ENCODE peak calls at places on chromosome 11, in four cellular contexts. Y, V, J and L are unnamed samples. For H3K4me1, the result is how much of the 10 kb centered on the place peaks cover.

GRCh38 chr11:19905280-19905853 is 192.7 kb downstream of the NAV2 start:
- DNase-seq in J (no peak), Y (no peak), V (no peak), L (no peak)

GRCh38 chr11:116772443-116773202 is at the start of gene BUD13:
- DNase-seq in Y (peak), J (peak), V (peak), L (peak)

GRCh38 chr11:44648109-44648508 is 78.7 kb upstream of the TSPAN18 start:
- DNase-seq in J (no peak), Y (no peak), V (no peak), L (no peak)

GRCh38 chr11:6402561-6402981 is 12.3 kb downstream of the SMPD1 start:
- DNase-seq in Y (no peak), V (no peak), J (no peak), L (peak)

GRCh38 chr11:128448487-128448886 is 138.9 kb downstream of the ETS1 start:
- DNase-seq in Y (no peak), V (peak), J (peak), L (no peak)

GRCh38 chr11:65382036-65382803 is at the start of gene SLC25A45:
- DNase-seq in J (peak), V (peak), Y (peak), L (peak)

GRCh38 chr11:498297-499181 is 8.5 kb downstream of the RNH1 start:
- DNase-seq in Y (peak), J (peak), V (no peak), L (no peak)

GRCh38 chr11:129973809-129974208 is 28.8 kb downstream of the PRDM10 start:
- DNase-seq in J (peak), Y (peak), V (peak), L (no peak)

GRCh38 chr11:95143106-95143681 is 53.5 kb downstream of the ENDOD1 start:
- DNase-seq in V (no peak), J (no peak), Y (no peak), L (no peak)

GRCh38 chr11:47467372-47467771 is 18.4 kb upstream of the RAPSN start:
- DNase-seq in Y (no peak), V (peak), J (no peak), L (no peak)

GRCh38 chr11:70399681-70400112 is 1.4 kb downstream of the CTTN start:
- DNase-seq in Y (peak), V (peak), J (peak), L (no peak)

GRCh38 chr11:91795139-91795887 is 429.3 kb upstream of the FAT3 start:
- DNase-seq in J (no peak), V (no peak), Y (no peak), L (no peak)

GRCh38 chr11:3942956-3943497 is 87.6 kb downstream of the STIM1 start:
- DNase-seq in Y (no peak), V (no peak), J (no peak), L (no peak)

GRCh38 chr11:76162336-76163288 is 43.7 kb downstream of the WNT11 start:
- DNase-seq in J (no peak), Y (no peak), V (peak), L (no peak)

GRCh38 chr11:95850137-95850536 is 59.8 kb downstream of the CEP57 start:
- DNase-seq in J (no peak), Y (no peak), V (no peak), L (no peak)

GRCh38 chr11:95451682-95452081 is 220.7 kb upstream of the SESN3 start:
- DNase-seq in Y (no peak), V (no peak), J (no peak), L (no peak)

GRCh38 chr11:23236846-23237550 is 376.7 kb upstream of the CCDC179 start:
- DNase-seq in Y (no peak), V (no peak), J (no peak), L (no peak)

GRCh38 chr11:17219016-17219415 is 11.2 kb upstream of the PIK3C2A start:
- DNase-seq in Y (no peak), J (no peak), V (no peak), L (no peak)

GRCh38 chr11:33329705-33330329 is 72.6 kb downstream of the HIPK3 start:
- DNase-seq in V (no peak), J (no peak), Y (no peak), L (peak)

GRCh38 chr11:2693271-2693833 is 6.4 kb downstream of the KCNQ1OT1 start:
- DNase-seq in J (peak), Y (peak), V (peak), L (no peak)

GRCh38 chr11:2694995-2695939 is 4.5 kb downstream of the KCNQ1OT1 start:
- DNase-seq in Y (no peak), J (peak), V (no peak), L (no peak)

GRCh38 chr11:2693851-2694261 is 5.9 kb downstream of the KCNQ1OT1 start:
- DNase-seq in V (peak), Y (no peak), J (peak), L (no peak)

GRCh38 chr11:2696461-2696860 is 3.3 kb downstream of the KCNQ1OT1 start:
- DNase-seq in V (no peak), J (no peak), Y (no peak), L (no peak)

GRCh38 chr11:2694495-2694894 is 5.3 kb downstream of the KCNQ1OT1 start:
- DNase-seq in J (peak), Y (no peak), V (no peak), L (no peak)
- H3K4me1 ChIP-seq in J (under half), Y (under half), V (under half), L (under half)

GRCh38 chr11:134639586-134640330 is 227.7 kb upstream of the B3GAT1 start:
- DNase-seq in Y (no peak), V (no peak), J (no peak), L (no peak)
- H3K27ac ChIP-seq in Y (no peak), V (no peak), J (no peak), L (no peak)

GRCh38 chr11:34415538-34415937 is 23.2 kb upstream of the CAT start:
- DNase-seq in J (no peak), Y (no peak), V (no peak), L (no peak)

GRCh38 chr11:34413263-34413662 is 25.5 kb upstream of the CAT start:
- DNase-seq in Y (no peak), J (no peak), V (no peak), L (no peak)

GRCh38 chr11:34416088-34416487 is 22.6 kb upstream of the CAT start:
- DNase-seq in V (no peak), Y (no peak), J (no peak), L (no peak)

GRCh38 chr11:34408580-34409172 is 30.1 kb upstream of the CAT start:
- DNase-seq in Y (no peak), V (no peak), J (no peak), L (no peak)

DNA sequence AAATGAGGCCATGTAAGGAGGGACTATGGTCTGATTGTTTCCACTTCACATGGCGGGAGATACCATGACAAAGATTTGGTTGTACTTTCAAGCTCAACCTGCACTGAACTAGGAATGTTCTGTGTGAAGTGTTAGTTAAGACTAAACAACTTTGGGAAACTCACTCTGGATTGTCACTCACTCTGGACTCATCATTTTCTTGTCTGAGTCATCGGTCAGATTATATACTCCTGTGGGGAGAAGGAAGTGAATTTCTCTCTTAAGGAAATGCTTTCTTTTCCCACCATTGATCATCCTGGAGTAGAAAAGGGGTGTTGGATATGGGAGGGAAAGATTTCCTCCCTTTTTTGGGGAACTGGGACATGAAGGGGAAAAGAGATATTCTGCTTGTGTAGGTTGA is 26.9 kb upstream of the CAT start:
- DNase-seq in Y (no peak), V (no peak), J (no peak), L (no peak)
- H3K4me1 ChIP-seq in Y (under half), V (under half), J (under half), L (under half)

DNA sequence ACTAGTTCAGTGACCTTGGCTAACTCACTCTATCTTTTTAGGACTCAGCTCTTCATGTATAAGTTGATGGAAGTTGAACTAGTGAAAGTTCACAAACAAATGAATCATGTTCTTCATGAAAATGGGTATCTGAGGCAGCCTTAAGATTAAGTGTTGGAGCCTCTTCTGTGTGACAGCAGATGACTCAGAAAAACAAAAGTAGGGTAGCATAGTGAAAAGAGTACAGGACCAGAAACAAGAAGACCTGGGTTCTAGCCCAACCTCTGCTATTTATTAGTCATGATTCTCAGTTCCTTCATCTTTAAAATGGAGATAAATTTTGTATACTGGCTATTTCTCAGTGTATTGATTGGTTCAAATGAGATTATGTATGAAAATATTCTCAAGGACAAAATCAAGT is 60.2 kb downstream of the USP35 start:
- DNase-seq in Y (no peak), V (no peak), J (no peak), L (no peak)
- H3K27ac ChIP-seq in Y (no peak), V (no peak), J (no peak), L (no peak)

GRCh38 chr11:27412192-27412691 is 49.2 kb upstream of the CCDC34 start:
- DNase-seq in Y (no peak), V (no peak), J (no peak), L (no peak)
- H3K4me1 ChIP-seq in Y (under half), V (under half), J (under half), L (under half)

GRCh38 chr11:10331548-10332289 is 26.8 kb downstream of the ADM start:
- DNase-seq in V (no peak), J (no peak), Y (no peak), L (no peak)

GRCh38 chr11:10328314-10329090 is 23.6 kb downstream of the ADM start:
- DNase-seq in J (no peak), V (no peak), Y (no peak), L (no peak)

GRCh38 chr11:10329356-10329755 is 24.5 kb downstream of the ADM start:
- DNase-seq in Y (no peak), J (no peak), V (no peak), L (no peak)

GRCh38 chr11:10327254-10327653 is 22.4 kb downstream of the ADM start:
- DNase-seq in V (no peak), J (no peak), Y (no peak), L (no peak)

GRCh38 chr11:10329935-10330334 is 25.1 kb downstream of the ADM start:
- DNase-seq in Y (no peak), J (no peak), V (no peak), L (no peak)
- H3K27ac ChIP-seq in Y (no peak), J (no peak), V (no peak), L (no peak)

GRCh38 chr11:120183701-120184141 is 27.1 kb upstream of the OAF start:
- DNase-seq in J (no peak), V (no peak), Y (no peak), L (no peak)
- H3K4me1 ChIP-seq in J (under half), V (half or more), Y (under half), L (under half)

DNA sequence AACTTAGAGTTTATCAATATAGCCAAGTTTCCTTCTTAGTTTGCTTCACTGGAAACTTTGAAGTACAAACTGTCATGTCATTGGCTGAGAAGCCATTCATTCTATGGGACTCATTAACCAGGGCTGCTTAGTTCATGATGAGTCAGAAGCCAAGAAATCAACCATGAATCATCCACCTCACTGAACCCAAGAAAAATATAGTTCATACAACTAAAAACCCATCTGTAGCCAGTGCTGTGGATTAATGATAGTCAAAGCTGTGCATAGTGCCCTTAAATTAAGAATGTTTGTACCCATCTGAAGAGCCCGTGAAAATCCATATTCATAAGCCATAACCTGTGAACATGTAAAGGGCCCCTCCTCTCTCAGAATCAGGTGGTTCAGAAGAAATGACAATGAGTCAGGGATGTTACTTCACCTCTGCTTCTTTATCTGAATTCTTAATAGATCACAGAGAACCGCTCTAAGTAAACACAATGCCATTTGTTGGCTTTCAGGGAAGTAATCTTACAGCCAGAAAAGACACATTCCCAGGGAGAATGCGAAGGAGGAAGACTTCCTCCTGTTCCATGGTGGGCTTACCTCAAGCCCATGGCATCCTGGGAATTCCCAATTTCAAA is 25.4 kb downstream of the MMP20 start:
- DNase-seq in J (no peak), V (no peak), Y (no peak), L (no peak)
- H3K27ac ChIP-seq in J (no peak), V (peak), Y (no peak), L (no peak)